ENCODE peak calls at places on chromosome 11, in five cellular contexts. One of them, this sample, is unnamed.

GRCh38 chr11:131910491-131911387 is 540.3 kb downstream of the NTM start:
- DNase-seq in smooth muscle cell of the brain vasculature: no peak
- DNase-seq in NCI-H2029 treated with DMSO at 0.1 percent for 48 hours: no peak
- DNase-seq in cardiac fibroblast: peak
- DNase-seq in myocyte: peak
- DNase-seq in this sample: peak

GRCh38 chr11:17396598-17397310 is 8.3 kb upstream of the KCNJ11 start:
- DNase-seq in NCI-H2029 treated with DMSO at 0.1 percent for 48 hours: no peak
- DNase-seq in myocyte: no peak
- DNase-seq in smooth muscle cell of the brain vasculature: no peak
- DNase-seq in cardiac fibroblast: no peak
- DNase-seq in this sample: no peak

GRCh38 chr11:128174465-128175101 is 412.8 kb downstream of the ETS1 start:
- DNase-seq in smooth muscle cell of the brain vasculature: no peak
- DNase-seq in cardiac fibroblast: peak
- DNase-seq in NCI-H2029 treated with DMSO at 0.1 percent for 48 hours: no peak
- DNase-seq in myocyte: peak
- DNase-seq in this sample: peak

GRCh38 chr11:72975778-72976520 is 161.7 kb downstream of the ATG16L2 start:
- DNase-seq in NCI-H2029 treated with DMSO at 0.1 percent for 48 hours: no peak
- DNase-seq in cardiac fibroblast: peak
- DNase-seq in smooth muscle cell of the brain vasculature: peak
- DNase-seq in myocyte: peak
- DNase-seq in this sample: peak

GRCh38 chr11:127471662-127472061 is 471.1 kb upstream of the KIRREL3 start:
- DNase-seq in NCI-H2029 treated with DMSO at 0.1 percent for 48 hours: no peak
- DNase-seq in cardiac fibroblast: no peak
- DNase-seq in smooth muscle cell of the brain vasculature: no peak
- DNase-seq in myocyte: no peak
- DNase-seq in this sample: no peak

GRCh38 chr11:2665747-2666710 is 33.8 kb downstream of the KCNQ1OT1 start:
- DNase-seq in cardiac fibroblast: peak
- DNase-seq in myocyte: no peak
- DNase-seq in NCI-H2029 treated with DMSO at 0.1 percent for 48 hours: no peak
- DNase-seq in smooth muscle cell of the brain vasculature: no peak
- DNase-seq in this sample: no peak

GRCh38 chr11:68504432-68505066 is 44.0 kb downstream of the PPP6R3 start:
- DNase-seq in NCI-H2029 treated with DMSO at 0.1 percent for 48 hours: no peak
- DNase-seq in myocyte: no peak
- DNase-seq in cardiac fibroblast: no peak
- DNase-seq in smooth muscle cell of the brain vasculature: no peak
- DNase-seq in this sample: peak

GRCh38 chr11:65917434-65918210 is 1.2 kb downstream of the C11orf68 start:
- DNase-seq in NCI-H2029 treated with DMSO at 0.1 percent for 48 hours: no peak
- DNase-seq in cardiac fibroblast: no peak
- DNase-seq in smooth muscle cell of the brain vasculature: no peak
- DNase-seq in myocyte: peak
- DNase-seq in this sample: no peak

GRCh38 chr11:103803062-103803461 is 233.4 kb upstream of the DDI1 start:
- DNase-seq in cardiac fibroblast: peak
- DNase-seq in NCI-H2029 treated with DMSO at 0.1 percent for 48 hours: no peak
- DNase-seq in smooth muscle cell of the brain vasculature: no peak
- DNase-seq in myocyte: no peak
- DNase-seq in this sample: no peak

GRCh38 chr11:5807580-5807979 is 1.1 kb upstream of the OR52N2 start:
- DNase-seq in myocyte: no peak
- DNase-seq in cardiac fibroblast: no peak
- DNase-seq in NCI-H2029 treated with DMSO at 0.1 percent for 48 hours: no peak
- DNase-seq in smooth muscle cell of the brain vasculature: no peak
- DNase-seq in this sample: no peak

GRCh38 chr11:35970445-35970844 is 26.6 kb downstream of the LDLRAD3 start:
- DNase-seq in myocyte: no peak
- DNase-seq in NCI-H2029 treated with DMSO at 0.1 percent for 48 hours: no peak
- DNase-seq in cardiac fibroblast: no peak
- DNase-seq in smooth muscle cell of the brain vasculature: no peak
- DNase-seq in this sample: no peak

GRCh38 chr11:61392991-61393595 is 706 bp downstream of the TMEM216 start:
- DNase-seq in myocyte: peak
- DNase-seq in NCI-H2029 treated with DMSO at 0.1 percent for 48 hours: no peak
- DNase-seq in smooth muscle cell of the brain vasculature: no peak
- DNase-seq in cardiac fibroblast: peak
- DNase-seq in this sample: peak

GRCh38 chr11:7473702-7474101 is 11.6 kb upstream of the OLFML1 start:
- DNase-seq in myocyte: no peak
- DNase-seq in cardiac fibroblast: no peak
- DNase-seq in smooth muscle cell of the brain vasculature: no peak
- DNase-seq in NCI-H2029 treated with DMSO at 0.1 percent for 48 hours: no peak
- DNase-seq in this sample: no peak

GRCh38 chr11:10358696-10359095 is 53.8 kb downstream of the ADM start:
- DNase-seq in myocyte: no peak
- DNase-seq in NCI-H2029 treated with DMSO at 0.1 percent for 48 hours: no peak
- DNase-seq in cardiac fibroblast: no peak
- DNase-seq in smooth muscle cell of the brain vasculature: no peak
- DNase-seq in this sample: no peak

GRCh38 chr11:100338144-100338840 is 348.8 kb upstream of the ARHGAP42 start:
- DNase-seq in NCI-H2029 treated with DMSO at 0.1 percent for 48 hours: no peak
- DNase-seq in smooth muscle cell of the brain vasculature: no peak
- DNase-seq in cardiac fibroblast: no peak
- DNase-seq in myocyte: no peak
- DNase-seq in this sample: no peak

GRCh38 chr11:120032766-120033390 is 105.0 kb downstream of the TRIM29 start:
- DNase-seq in myocyte: no peak
- DNase-seq in NCI-H2029 treated with DMSO at 0.1 percent for 48 hours: no peak
- DNase-seq in cardiac fibroblast: no peak
- DNase-seq in smooth muscle cell of the brain vasculature: no peak
- DNase-seq in this sample: no peak

GRCh38 chr11:40029406-40029805 is 1430.0 kb downstream of the LRRC4C start:
- DNase-seq in smooth muscle cell of the brain vasculature: no peak
- DNase-seq in myocyte: no peak
- DNase-seq in cardiac fibroblast: no peak
- DNase-seq in NCI-H2029 treated with DMSO at 0.1 percent for 48 hours: no peak
- DNase-seq in this sample: no peak

GRCh38 chr11:129267716-129268115 is 75.6 kb upstream of the ARHGAP32 start:
- DNase-seq in smooth muscle cell of the brain vasculature: no peak
- DNase-seq in cardiac fibroblast: no peak
- DNase-seq in myocyte: no peak
- DNase-seq in NCI-H2029 treated with DMSO at 0.1 percent for 48 hours: no peak
- DNase-seq in this sample: no peak

GRCh38 chr11:63553759-63554158 is 9.4 kb downstream of the PLAAT2 start:
- DNase-seq in myocyte: no peak
- DNase-seq in NCI-H2029 treated with DMSO at 0.1 percent for 48 hours: no peak
- DNase-seq in smooth muscle cell of the brain vasculature: no peak
- DNase-seq in cardiac fibroblast: peak
- DNase-seq in this sample: no peak

GRCh38 chr11:10117709-10118341 is 176.2 kb downstream of the SBF2 start:
- DNase-seq in smooth muscle cell of the brain vasculature: no peak
- DNase-seq in NCI-H2029 treated with DMSO at 0.1 percent for 48 hours: no peak
- DNase-seq in myocyte: peak
- DNase-seq in cardiac fibroblast: peak
- DNase-seq in this sample: peak

GRCh38 chr11:74276581-74276980 is 34.9 kb downstream of the P4HA3 start:
- DNase-seq in NCI-H2029 treated with DMSO at 0.1 percent for 48 hours: no peak
- DNase-seq in myocyte: no peak
- DNase-seq in smooth muscle cell of the brain vasculature: no peak
- DNase-seq in cardiac fibroblast: peak
- DNase-seq in this sample: peak

GRCh38 chr11:73331138-73331916 is 23.3 kb downstream of the ARHGEF17 start:
- DNase-seq in cardiac fibroblast: peak
- DNase-seq in NCI-H2029 treated with DMSO at 0.1 percent for 48 hours: no peak
- DNase-seq in myocyte: no peak
- DNase-seq in smooth muscle cell of the brain vasculature: no peak
- DNase-seq in this sample: no peak

GRCh38 chr11:34034053-34034452 is 17.5 kb upstream of the CAPRIN1 start:
- DNase-seq in myocyte: no peak
- DNase-seq in NCI-H2029 treated with DMSO at 0.1 percent for 48 hours: no peak
- DNase-seq in smooth muscle cell of the brain vasculature: no peak
- DNase-seq in cardiac fibroblast: no peak
- DNase-seq in this sample: no peak

GRCh38 chr11:35013514-35014191 is 97.2 kb downstream of the PDHX start:
- DNase-seq in NCI-H2029 treated with DMSO at 0.1 percent for 48 hours: no peak
- DNase-seq in cardiac fibroblast: peak
- DNase-seq in myocyte: peak
- DNase-seq in smooth muscle cell of the brain vasculature: no peak
- DNase-seq in this sample: no peak

GRCh38 chr11:115530752-115531151 is 26.5 kb upstream of the CADM1 start:
- DNase-seq in smooth muscle cell of the brain vasculature: no peak
- DNase-seq in cardiac fibroblast: no peak
- DNase-seq in myocyte: no peak
- DNase-seq in NCI-H2029 treated with DMSO at 0.1 percent for 48 hours: no peak
- DNase-seq in this sample: no peak

GRCh38 chr11:19027829-19028595 is 32.5 kb downstream of the MRGPRX2 start:
- DNase-seq in NCI-H2029 treated with DMSO at 0.1 percent for 48 hours: peak
- DNase-seq in myocyte: peak
- DNase-seq in cardiac fibroblast: peak
- DNase-seq in smooth muscle cell of the brain vasculature: no peak
- DNase-seq in this sample: peak

GRCh38 chr11:60130496-60130895 is 42.0 kb downstream of the MS4A2 start:
- DNase-seq in smooth muscle cell of the brain vasculature: no peak
- DNase-seq in myocyte: peak
- DNase-seq in NCI-H2029 treated with DMSO at 0.1 percent for 48 hours: peak
- DNase-seq in cardiac fibroblast: peak
- DNase-seq in this sample: no peak

GRCh38 chr11:19380375-19380774 is 139.6 kb upstream of the E2F8 start:
- DNase-seq in myocyte: peak
- DNase-seq in NCI-H2029 treated with DMSO at 0.1 percent for 48 hours: no peak
- DNase-seq in cardiac fibroblast: peak
- DNase-seq in smooth muscle cell of the brain vasculature: no peak
- DNase-seq in this sample: peak

GRCh38 chr11:134518616-134519389 is 106.8 kb upstream of the B3GAT1 start:
- DNase-seq in NCI-H2029 treated with DMSO at 0.1 percent for 48 hours: no peak
- DNase-seq in cardiac fibroblast: no peak
- DNase-seq in smooth muscle cell of the brain vasculature: no peak
- DNase-seq in myocyte: no peak
- DNase-seq in this sample: no peak

GRCh38 chr11:64925536-64926449 is 1.3 kb downstream of the PPP2R5B start:
- DNase-seq in NCI-H2029 treated with DMSO at 0.1 percent for 48 hours: no peak
- DNase-seq in smooth muscle cell of the brain vasculature: no peak
- DNase-seq in myocyte: no peak
- DNase-seq in cardiac fibroblast: no peak
- DNase-seq in this sample: no peak

GRCh38 chr11:44809283-44809682 is 82.5 kb downstream of the TSPAN18 start:
- DNase-seq in cardiac fibroblast: no peak
- DNase-seq in myocyte: no peak
- DNase-seq in smooth muscle cell of the brain vasculature: no peak
- DNase-seq in NCI-H2029 treated with DMSO at 0.1 percent for 48 hours: no peak
- DNase-seq in this sample: no peak

GRCh38 chr11:113862430-113862829 is 12.9 kb downstream of the USP28 start:
- DNase-seq in NCI-H2029 treated with DMSO at 0.1 percent for 48 hours: no peak
- DNase-seq in smooth muscle cell of the brain vasculature: no peak
- DNase-seq in myocyte: no peak
- DNase-seq in cardiac fibroblast: peak
- DNase-seq in this sample: peak

GRCh38 chr11:789951-790350 is at the start of gene CEND1:
- DNase-seq in myocyte: peak
- DNase-seq in NCI-H2029 treated with DMSO at 0.1 percent for 48 hours: no peak
- DNase-seq in cardiac fibroblast: peak
- DNase-seq in smooth muscle cell of the brain vasculature: no peak
- DNase-seq in this sample: peak

This sample was measured in foreskin fibroblast.